ENCODE peak calls at places on chromosomes 12 and 14, in nine cellular contexts. T, H, I, R, F, W, P, Q and X are unnamed samples.

GRCh38 chr12:57430117-57430930 is 519 bp downstream of the R3HDM2 start:
- DNase-seq in T (peak), H (peak), I (peak), R (peak), F (no peak), W (no peak), P (peak), Q (peak), X (peak)

GRCh38 chr14:60106341-60106740 is 14.6 kb downstream of the PCNX4 start:
- DNase-seq in T (no peak), H (no peak), I (peak), R (peak), F (no peak), W (no peak), P (peak), Q (no peak), X (no peak)

GRCh38 chr12:131755305-131756113 is 44.6 kb downstream of the SFSWAP start:
- DNase-seq in T (no peak), H (no peak), I (no peak), R (peak), F (peak), W (peak), P (no peak), Q (no peak), X (no peak)

GRCh38 chr12:47805417-47805816 is 14.3 kb downstream of the HDAC7 start:
- DNase-seq in T (no peak), H (no peak), I (no peak), R (no peak), F (no peak), W (no peak), P (no peak), Q (no peak), X (no peak)

GRCh38 chr12:91211869-91212268 is 29.3 kb upstream of the DCN start:
- DNase-seq in T (no peak), H (no peak), I (no peak), R (peak), F (no peak), W (no peak), P (no peak), Q (no peak), X (no peak)

GRCh38 chr12:131628766-131629448 is 82.0 kb upstream of the SFSWAP start:
- DNase-seq in T (no peak), H (no peak), I (no peak), R (no peak), F (no peak), W (no peak), P (no peak), Q (no peak), X (no peak)

GRCh38 chr12:50363141-50363540 is 33.3 kb downstream of the FAM186A start:
- DNase-seq in T (no peak), H (no peak), I (no peak), R (no peak), F (no peak), W (no peak), P (no peak), Q (no peak), X (no peak)

GRCh38 chr12:89370850-89371249 is 18.5 kb upstream of the DUSP6 start:
- DNase-seq in T (no peak), H (no peak), I (peak), R (peak), F (no peak), W (no peak), P (no peak), Q (no peak), X (peak)

GRCh38 chr14:92527724-92528123 is 14.1 kb downstream of the RIN3 start:
- DNase-seq in T (no peak), H (no peak), I (no peak), R (no peak), F (no peak), W (no peak), P (no peak), Q (no peak), X (no peak)

GRCh38 chr14:68619805-68620574 is 172.9 kb downstream of the ZFP36L1 start:
- DNase-seq in T (no peak), H (no peak), I (peak), R (no peak), F (no peak), W (no peak), P (no peak), Q (no peak), X (peak)

GRCh38 chr12:14473707-14474287 is 93.9 kb downstream of the PLBD1 start:
- DNase-seq in T (no peak), H (no peak), I (peak), R (peak), F (no peak), W (no peak), P (no peak), Q (no peak), X (no peak)

GRCh38 chr12:89706551-89707348 is 1.9 kb downstream of the ATP2B1 start:
- DNase-seq in T (no peak), H (no peak), I (peak), R (peak), F (no peak), W (no peak), P (peak), Q (no peak), X (no peak)

GRCh38 chr12:91616401-91616800 is 433.8 kb upstream of the DCN start:
- DNase-seq in T (no peak), H (no peak), I (no peak), R (no peak), F (no peak), W (no peak), P (no peak), Q (no peak), X (no peak)

GRCh38 chr12:115944851-115945496 is 332.5 kb downstream of the MED13L start:
- DNase-seq in T (no peak), H (no peak), I (no peak), R (no peak), F (no peak), W (no peak), P (no peak), Q (no peak), X (no peak)

GRCh38 chr14:21528381-21529348 is 2.5 kb upstream of the SALL2 start:
- DNase-seq in T (no peak), H (no peak), I (no peak), R (no peak), F (no peak), W (no peak), P (no peak), Q (no peak), X (no peak)

GRCh38 chr12:109888179-109889020 is 8.1 kb upstream of the GLTP start:
- DNase-seq in T (no peak), H (no peak), I (peak), R (peak), F (peak), W (no peak), P (no peak), Q (no peak), X (peak)

GRCh38 chr14:34018564-34019244 is 67.8 kb upstream of the EGLN3 start:
- DNase-seq in T (no peak), H (peak), I (no peak), R (no peak), F (no peak), W (no peak), P (no peak), Q (no peak), X (no peak)

GRCh38 chr14:92990456-92991430 is 67.8 kb downstream of the CHGA start:
- DNase-seq in T (no peak), H (no peak), I (no peak), R (no peak), F (no peak), W (no peak), P (no peak), Q (no peak), X (no peak)

GRCh38 chr14:96762650-96763049 is 34.5 kb upstream of the VRK1 start:
- DNase-seq in T (no peak), H (no peak), I (peak), R (peak), F (peak), W (peak), P (no peak), Q (peak), X (peak)

GRCh38 chr14:76259029-76259735 is 107.5 kb downstream of the GPATCH2L start:
- DNase-seq in T (no peak), H (no peak), I (no peak), R (no peak), F (no peak), W (no peak), P (no peak), Q (no peak), X (no peak)

GRCh38 chr12:3530548-3530947 is 39.5 kb downstream of the PRMT8 start:
- DNase-seq in T (no peak), H (no peak), I (no peak), R (no peak), F (no peak), W (no peak), P (no peak), Q (no peak), X (no peak)